ENCODE peak calls at places on chromosomes 5 and 9, in five cellular contexts. G is pancreas, U is endodermal cell, I is right lobe of liver, R is HCT116. N is an unnamed sample.

GRCh38 chr5:1039210-1039548 is 30.6 kb downstream of the NKD2 start:
- DNase-seq in I (no peak), R (no peak), G (no peak), U (no peak), N (peak; percentile 29)

GRCh38 chr9:87469833-87470465 is 27.7 kb upstream of the DAPK1 start:
- DNase-seq in R (no peak), U (no peak), G (no peak), I (no peak), N (no peak)

GRCh38 chr9:111179577-111179976 is 141.3 kb upstream of the LPAR1 start:
- DNase-seq in R (no peak), G (no peak), U (no peak), I (no peak), N (no peak)

GRCh38 chr5:2817031-2817603 is 65.6 kb upstream of the IRX2 start:
- DNase-seq in I (no peak), G (no peak), R (no peak), U (no peak), N (no peak)

GRCh38 chr9:35757527-35758275 is 3.6 kb upstream of the MSMP start:
- DNase-seq in I (no peak), R (no peak), G (no peak), U (peak; percentile 82), N (no peak)

GRCh38 chr5:173001229-173001841 is 17.8 kb downstream of the ATP6V0E1 start:
- DNase-seq in R (no peak), G (no peak), I (peak; percentile 33), U (no peak), N (no peak)

GRCh38 chr5:169258372-169259000 is 42.5 kb downstream of the SLIT3 start:
- DNase-seq in R (no peak), I (no peak), U (no peak), G (no peak), N (no peak)

GRCh38 chr5:64923151-64923685 is 154.5 kb downstream of the CWC27 start:
- DNase-seq in I (no peak), G (no peak), R (no peak), U (peak; percentile 40), N (no peak)

GRCh38 chr5:36777105-36777757 is 99.3 kb upstream of the NIPBL start:
- DNase-seq in R (peak; percentile 15), U (peak; percentile 74), G (peak; percentile 30), I (no peak), N (no peak)

GRCh38 chr5:177478711-177479646 is 5.5 kb upstream of the DBN1 start:
- DNase-seq in R (no peak), U (peak; percentile 62), I (peak; percentile 87), G (peak; percentile 69), N (peak; percentile 89)

GRCh38 chr9:74092491-74092834 is 404.7 kb upstream of the RORB start:
- DNase-seq in I (no peak), G (no peak), R (no peak), U (no peak), N (no peak)
- H3K4me1 ChIP-seq in I (no peaks in the 10 kb centered on the region), G (no peaks in the 10 kb centered on the region), R (no peaks in the 10 kb centered on the region), U (no peaks in the 10 kb centered on the region), N (no peaks in the 10 kb centered on the region)

GRCh38 chr9:126694206-126695081 is 80.7 kb downstream of the LMX1B start:
- DNase-seq in U (peak; percentile 42), R (no peak), G (no peak), I (peak; percentile 30), N (peak; percentile 34)

GRCh38 chr9:126697350-126697749 is 83.6 kb downstream of the LMX1B start:
- DNase-seq in R (no peak), G (no peak), U (peak; percentile 35), I (peak; percentile 33), N (peak; percentile 35)

GRCh38 chr9:126696764-126697145 is 83.0 kb downstream of the LMX1B start:
- DNase-seq in U (peak; percentile 49), R (no peak), G (no peak), I (no peak), N (peak; percentile 37)

GRCh38 chr9:126696091-126696763 is 82.5 kb downstream of the LMX1B start:
- DNase-seq in I (peak; percentile 38), G (no peak), R (no peak), U (peak; percentile 45), N (peak; percentile 38)

DNA sequence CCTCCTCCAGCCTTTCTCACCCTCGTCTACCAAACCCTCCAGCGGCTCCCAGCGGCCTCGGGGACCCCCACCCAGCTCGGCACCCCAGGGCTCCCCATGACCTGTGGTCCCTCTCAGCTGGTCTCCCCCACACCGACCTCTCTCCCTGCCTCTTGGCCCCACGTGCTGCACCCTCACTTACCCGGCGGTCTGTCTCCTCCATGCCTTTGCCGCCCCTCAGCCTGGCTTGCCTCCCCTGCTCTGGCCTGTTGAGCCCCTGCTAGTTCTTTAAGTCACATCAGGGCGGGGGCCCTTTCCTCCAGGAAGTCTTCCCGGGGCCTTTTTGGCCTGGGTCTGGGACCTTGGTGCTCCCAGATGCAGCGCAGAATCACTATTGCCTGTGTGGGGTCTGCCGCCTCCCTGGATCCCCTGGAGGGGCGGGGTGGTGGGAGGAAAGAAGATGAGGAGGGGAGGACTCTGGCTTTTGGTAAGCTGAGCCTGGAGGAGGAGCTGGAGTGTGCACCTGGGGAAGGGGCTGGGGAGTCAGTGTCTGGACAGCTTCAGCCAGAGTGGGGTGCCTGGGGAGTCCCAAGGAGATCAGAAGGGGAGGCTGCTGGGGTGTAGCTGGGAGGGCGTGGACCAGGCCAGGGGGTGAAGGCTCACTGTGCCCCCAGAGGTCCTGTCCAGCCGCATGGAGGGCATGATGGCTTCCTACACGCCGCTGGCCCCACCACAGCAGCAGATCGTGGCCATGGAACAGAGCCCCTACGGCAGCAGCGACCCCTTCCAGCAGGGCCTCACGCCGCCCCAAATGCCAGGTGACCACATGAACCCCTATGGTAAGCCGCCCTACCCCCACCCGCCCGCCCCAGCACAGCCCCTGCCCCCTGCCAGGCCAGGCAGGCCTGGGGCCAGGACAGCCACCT is 81.7 kb downstream of the LMX1B start:
- DNase-seq in G (no peak), U (peak; percentile 36), I (peak; percentile 37), R (no peak), N (peak; percentile 69)
- H3K27me3 ChIP-seq in G (no peaks in the 10 kb centered on the region), U (no peaks in the 10 kb centered on the region), I (no peaks in the 10 kb centered on the region), R (no peaks in the 10 kb centered on the region), N (no peaks in the 10 kb centered on the region)

DNA sequence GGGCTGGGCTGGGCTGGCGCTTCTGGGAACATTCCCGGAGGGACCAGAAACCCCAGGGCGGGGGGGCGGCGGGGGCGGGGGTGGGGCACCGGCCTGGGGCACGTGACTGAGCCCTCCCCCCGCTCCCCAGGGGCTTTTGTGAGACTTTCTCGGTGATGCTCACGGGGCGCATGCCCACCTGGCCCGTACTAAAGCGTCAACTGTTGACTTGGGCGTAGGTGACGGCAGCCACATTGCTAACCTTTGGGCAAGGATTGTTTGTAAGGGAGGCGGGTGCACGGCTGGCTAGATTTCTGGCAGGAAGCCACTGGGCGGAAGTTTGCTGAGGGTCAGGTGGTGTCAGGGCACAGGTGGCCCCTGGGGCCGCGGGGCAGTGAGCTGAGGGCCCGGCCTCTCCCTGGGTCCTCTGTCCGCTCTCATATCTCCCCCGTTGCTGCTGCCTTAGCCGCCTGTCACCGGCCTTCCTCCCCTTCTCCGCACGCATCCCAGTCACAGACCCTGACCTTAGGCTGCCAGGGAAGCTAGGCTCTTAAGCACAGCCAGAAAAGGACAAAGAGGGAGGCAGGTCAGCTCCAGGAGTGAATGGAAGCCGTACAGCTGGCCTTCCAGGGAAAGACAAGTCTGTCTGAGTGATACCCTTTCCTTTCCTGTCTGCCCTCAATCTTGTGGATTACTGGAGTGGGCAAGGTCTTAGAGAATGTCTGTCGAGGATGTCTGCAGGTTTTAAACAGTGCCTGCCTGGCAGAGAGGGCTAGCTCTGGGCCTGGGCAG is 812 bp downstream of the CACFD1 start:
- DNase-seq in I (peak; percentile 96), G (peak; percentile 91), R (no peak), U (peak; percentile 88), N (peak; percentile 73)
- H3K4me3 ChIP-seq in I (peak overlapping the region; percentile 79), G (peak overlapping the region; percentile 82), R (peak overlapping the region; percentile 67), U (peak overlapping the region; percentile 86), N (peak overlapping the region; percentile 65)

GRCh38 chr5:14210729-14211128 is 67.6 kb downstream of the TRIO start:
- DNase-seq in R (no peak), U (no peak), G (no peak), I (no peak), N (no peak)

GRCh38 chr5:14211818-14212799 is 69.0 kb downstream of the TRIO start:
- DNase-seq in U (no peak), R (no peak), G (no peak), I (no peak), N (no peak)

GRCh38 chr5:14209222-14209822 is 66.2 kb downstream of the TRIO start:
- DNase-seq in I (no peak), U (no peak), G (no peak), R (no peak), N (no peak)

GRCh38 chr5:14208071-14209021 is 65.2 kb downstream of the TRIO start:
- DNase-seq in U (no peak), G (no peak), R (no peak), I (peak; percentile 77), N (no peak)

GRCh38 chr5:14209836-14210235 is 66.7 kb downstream of the TRIO start:
- DNase-seq in I (no peak), U (no peak), G (no peak), R (no peak), N (no peak)
- H3K4me1 ChIP-seq in I (peaks cover 29% of the 10 kb centered on the region), U (peaks cover 4% of the 10 kb centered on the region), G (no peaks in the 10 kb centered on the region), R (no peaks in the 10 kb centered on the region), N (peaks cover 6% of the 10 kb centered on the region)

GRCh38 chr5:61731946-61732314 is 399.9 kb downstream of the ZSWIM6 start:
- DNase-seq in I (no peak), G (no peak), U (no peak), R (no peak), N (no peak)
- H3K27me3 ChIP-seq in I (no peaks in the 10 kb centered on the region), G (no peaks in the 10 kb centered on the region), U (peaks cover 30% of the 10 kb centered on the region), R (peaks cover 52% of the 10 kb centered on the region), N (no peaks in the 10 kb centered on the region)

DNA sequence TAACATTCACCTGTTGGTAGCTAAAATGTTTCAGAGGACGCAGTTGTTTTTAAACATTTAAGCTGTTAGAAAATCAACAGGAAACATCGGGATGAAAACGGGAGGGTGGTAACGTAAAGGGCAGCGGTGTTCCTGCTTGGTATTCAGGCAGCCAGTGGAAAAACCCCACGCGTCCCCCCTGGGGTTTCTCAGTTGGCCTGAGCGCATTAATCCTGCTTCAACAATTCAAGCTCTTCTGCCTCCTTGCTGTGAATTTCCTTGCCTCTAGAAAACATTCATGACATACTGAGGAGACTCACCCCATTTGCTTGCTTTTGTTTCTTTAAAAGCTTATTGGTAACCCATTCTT is 179.7 kb downstream of the YTHDC2 start:
- DNase-seq in G (no peak), I (no peak), U (peak; percentile 84), R (no peak), N (no peak)
- H3K4me3 ChIP-seq in G (no peak overlapping the region), I (no peak overlapping the region), U (peak overlapping the region; percentile 63), R (no peak overlapping the region), N (no peak overlapping the region)

GRCh38 chr5:65926893-65927292 is 518 bp downstream of the ERBIN start:
- DNase-seq in U (peak; percentile 49), R (no peak), I (no peak), G (no peak), N (no peak)

GRCh38 chr5:65926276-65926761 is at the start of gene ERBIN:
- DNase-seq in R (no peak), I (peak; percentile 90), U (no peak), G (peak; percentile 82), N (peak; percentile 88)

GRCh38 chr5:65928860-65929259 is 2.5 kb downstream of the ERBIN start:
- DNase-seq in R (no peak), U (no peak), I (no peak), G (no peak), N (no peak)

GRCh38 chr5:65927497-65928340 is 1.3 kb downstream of the ERBIN start:
- DNase-seq in I (no peak), R (no peak), G (no peak), U (no peak), N (no peak)

DNA sequence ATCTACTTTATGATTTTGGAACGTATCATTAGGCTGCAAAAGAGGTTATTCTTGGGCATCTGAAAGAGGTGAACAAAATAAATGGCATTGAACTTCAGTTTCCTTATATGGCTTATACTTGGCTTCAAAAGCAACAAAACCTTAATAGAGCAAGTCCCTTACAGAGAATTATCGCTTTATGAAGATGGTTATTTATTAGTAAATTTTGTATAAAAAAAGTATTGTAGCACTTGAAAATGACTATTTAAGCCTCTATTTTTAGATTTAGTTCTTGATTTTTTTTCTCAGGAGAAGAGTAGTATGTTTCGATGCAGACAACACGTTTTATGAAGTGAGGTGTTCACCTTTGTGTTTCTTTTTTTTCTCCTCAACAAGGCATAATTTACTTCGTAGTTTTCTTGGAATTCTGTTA is 2.0 kb downstream of the ERBIN start:
- DNase-seq in U (no peak), R (no peak), G (no peak), I (no peak), N (no peak)
- H3K4me1 ChIP-seq in U (no peaks in the 10 kb centered on the region), R (peaks cover 22% of the 10 kb centered on the region), G (peaks cover 5% of the 10 kb centered on the region), I (peaks cover 5% of the 10 kb centered on the region), N (no peaks in the 10 kb centered on the region)